ENCODE peak calls at places on chromosomes 11 and 22, in four cellular contexts. C is Ammon's horn; Q is M059J; D is Jurkat, Clone E6-1. O is an unnamed sample.

GRCh38 chr22:39960791-39961746 is 872 bp downstream of the TMA7B start:
- DNase-seq in D (no peak), Q (peak; percentile 94), C (no peak), O (no peak)

GRCh38 chr11:62543680-62544444 is 2.7 kb downstream of the AHNAK start:
- DNase-seq in C (no peak), Q (no peak), D (no peak), O (no peak)

GRCh38 chr11:70305501-70305900 is 35.0 kb downstream of the PPFIA1 start:
- DNase-seq in C (no peak), Q (no peak), D (no peak), O (no peak)

GRCh38 chr22:30210235-30210831 is 36.2 kb downstream of the LIF start:
- DNase-seq in C (peak; percentile 54), Q (peak; percentile 96), D (no peak), O (peak; percentile 83)

GRCh38 chr11:124758355-124759267 is 3.5 kb downstream of the ESAM start:
- DNase-seq in C (peak; percentile 81), Q (peak; percentile 65), D (no peak), O (no peak)

GRCh38 chr11:117492578-117493251 is 165.1 kb downstream of the CEP164 start:
- DNase-seq in C (peak; percentile 51), D (no peak), Q (no peak), O (no peak)

GRCh38 chr11:67255864-67256263 is 10.4 kb upstream of the GRK2 start:
- DNase-seq in Q (no peak), C (no peak), D (no peak), O (no peak)

GRCh38 chr11:46472662-46472994 is 81.1 kb upstream of the CHRM4 start:
- DNase-seq in Q (no peak), C (no peak), D (no peak), O (no peak)

GRCh38 chr11:83948205-83948604 is 662.0 kb upstream of the CCDC90B start:
- DNase-seq in D (no peak), C (no peak), Q (no peak), O (no peak)

GRCh38 chr11:59214141-59214893 is 1.6 kb upstream of the MPEG1 start:
- DNase-seq in D (no peak), C (no peak), Q (no peak), O (no peak)

GRCh38 chr11:130509942-130510341 is 61.5 kb downstream of the ADAMTS15 start:
- DNase-seq in C (no peak), D (no peak), Q (no peak), O (no peak)

GRCh38 chr11:55942785-55943392 is 6.7 kb upstream of the OR5I1 start:
- DNase-seq in C (peak; percentile 62), D (peak; percentile 62), Q (peak; percentile 19), O (no peak)

GRCh38 chr11:56333156-56333555 is 12.7 kb upstream of the OR8K1 start:
- DNase-seq in C (no peak), D (no peak), Q (no peak), O (no peak)

GRCh38 chr11:27249208-27249509 is 113.9 kb downstream of the CCDC34 start:
- DNase-seq in D (no peak), Q (no peak), C (no peak), O (no peak)

GRCh38 chr11:72575533-72576170 is 98.6 kb downstream of the PDE2A start:
- DNase-seq in Q (no peak), C (no peak), D (no peak), O (no peak)

GRCh38 chr11:126419801-126420729 is 64.6 kb downstream of the ST3GAL4 start:
- DNase-seq in C (no peak), Q (no peak), D (peak; percentile 55), O (no peak)

GRCh38 chr22:40410731-40411505 is 40.5 kb downstream of the SGSM3 start:
- DNase-seq in D (no peak), Q (no peak), C (no peak), O (no peak)

GRCh38 chr11:85756401-85757200 is 54.3 kb downstream of the SYTL2 start:
- DNase-seq in Q (no peak), D (no peak), C (no peak), O (peak; percentile 58)

GRCh38 chr11:75031224-75031753 is 42.6 kb downstream of the NEU3 start:
- DNase-seq in C (no peak), D (no peak), Q (peak; percentile 90), O (no peak)

GRCh38 chr11:44398266-44399045 is 88.5 kb upstream of the ALX4 start:
- DNase-seq in C (no peak), D (no peak), Q (no peak), O (no peak)

GRCh38 chr11:33552756-33553155 is 147.9 kb downstream of the C11orf91 start:
- DNase-seq in D (no peak), C (no peak), Q (peak; percentile 64), O (no peak)

GRCh38 chr11:107140988-107141387 is 122.7 kb upstream of the GUCY1A2 start:
- DNase-seq in C (peak; percentile 4), D (no peak), Q (no peak), O (no peak)

O was measured in epithelial cell of prostate.